ENCODE peak calls at places on chromosomes 6 and 20, in six cellular contexts. W is Panc1; T is stomach; U is CD8-positive, alpha-beta memory T cell; Y is neural progenitor cell; K is ovary. B is an unnamed sample.

GRCh38 chr20:5714261-5715041 is 35.8 kb upstream of the SHLD1 start:
- DNase-seq in W (no peak), U (peak; percentile 92), Y (peak; percentile 28), K (no peak), T (no peak), B (peak; percentile 90)

GRCh38 chr20:36572701-36573102 is 695 bp upstream of the TGIF2 start:
- DNase-seq in Y (peak; percentile 64), W (no peak), T (peak; percentile 36), K (no peak), U (peak; percentile 82), B (peak; percentile 66)

GRCh38 chr20:49118307-49118706 is 69.8 kb downstream of the STAU1 start:
- DNase-seq in U (no peak), K (no peak), W (no peak), Y (no peak), T (no peak), B (no peak)

GRCh38 chr6:107849325-107849724 is 25.2 kb upstream of the SCML4 start:
- DNase-seq in T (no peak), U (no peak), K (no peak), W (no peak), Y (no peak), B (no peak)

GRCh38 chr20:34995696-34996095 is 40.0 kb downstream of the MYH7B start:
- DNase-seq in T (no peak), Y (no peak), U (no peak), K (no peak), W (no peak), B (no peak)

GRCh38 chr20:31712564-31713311 is 9.9 kb downstream of the BCL2L1 start:
- DNase-seq in W (no peak), K (peak; percentile 42), T (peak; percentile 92), U (no peak), Y (peak; percentile 94), B (no peak)

GRCh38 chr6:22956029-22956715 is 386.8 kb downstream of the HDGFL1 start:
- DNase-seq in U (no peak), W (no peak), T (no peak), Y (no peak), K (no peak), B (no peak)

GRCh38 chr6:113185299-113185698 is 671.8 kb upstream of the MARCKS start:
- DNase-seq in T (no peak), U (no peak), W (no peak), Y (no peak), K (no peak), B (no peak)

GRCh38 chr6:169160855-169161560 is 92.6 kb downstream of the THBS2 start:
- DNase-seq in T (no peak), K (no peak), Y (no peak), U (no peak), W (no peak), B (no peak)

GRCh38 chr20:62411479-62412193 is 4.6 kb upstream of the CABLES2 start:
- DNase-seq in T (peak; percentile 43), U (no peak), Y (no peak), W (no peak), K (no peak), B (no peak)

GRCh38 chr6:72042088-72042487 is 155.7 kb downstream of the RIMS1 start:
- DNase-seq in Y (peak; percentile 9), T (no peak), U (no peak), W (peak; percentile 7), K (no peak), B (no peak)

GRCh38 chr20:33814238-33814712 is 3.1 kb downstream of the CHMP4B start:
- DNase-seq in K (no peak), U (no peak), Y (no peak), W (no peak), T (no peak), B (no peak)

GRCh38 chr6:25489399-25489798 is 162.6 kb upstream of the SCGN start:
- DNase-seq in U (no peak), K (no peak), W (no peak), Y (no peak), T (no peak), B (no peak)

GRCh38 chr6:70312165-70312564 is 9.3 kb upstream of the COL9A1 start:
- DNase-seq in K (no peak), U (no peak), T (no peak), Y (no peak), W (no peak), B (no peak)

GRCh38 chr20:39282619-39283092 is 320.5 kb downstream of the DHX35 start:
- DNase-seq in W (no peak), U (no peak), Y (peak; percentile 34), T (no peak), K (no peak), B (no peak)

GRCh38 chr6:98292812-98293211 is 541.6 kb upstream of the POU3F2 start:
- DNase-seq in W (no peak), Y (no peak), U (no peak), T (no peak), K (no peak), B (no peak)

GRCh38 chr6:98286620-98287019 is 547.8 kb upstream of the POU3F2 start:
- DNase-seq in W (no peak), K (no peak), T (no peak), U (no peak), Y (no peak), B (no peak)

DNA sequence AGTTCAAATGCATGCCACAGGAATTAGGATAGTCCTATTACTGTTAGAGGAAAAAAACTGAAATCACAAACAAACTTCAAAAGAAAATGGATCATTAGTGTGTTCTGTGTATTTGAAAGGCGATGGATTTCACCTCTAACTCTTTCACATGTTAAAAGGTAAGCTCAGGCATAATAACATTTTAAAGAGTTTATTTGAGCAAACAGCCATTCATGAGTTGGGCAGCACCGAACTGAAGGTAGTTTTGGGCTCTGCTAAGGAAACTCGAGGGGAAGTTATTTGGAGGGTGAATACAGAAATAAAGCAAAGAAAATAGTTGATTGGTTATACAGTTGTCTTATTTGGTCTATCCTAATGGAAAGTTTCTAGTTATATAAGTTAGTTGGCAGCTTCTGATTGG is 546.5 kb upstream of the POU3F2 start:
- DNase-seq in Y (no peak), K (no peak), T (no peak), W (no peak), U (no peak), B (no peak)
- H3K4me3 ChIP-seq in Y (no peak overlapping the region), K (no peak overlapping the region), T (no peak overlapping the region), W (no peak overlapping the region), U (no peak overlapping the region), B (no peak overlapping the region)

DNA sequence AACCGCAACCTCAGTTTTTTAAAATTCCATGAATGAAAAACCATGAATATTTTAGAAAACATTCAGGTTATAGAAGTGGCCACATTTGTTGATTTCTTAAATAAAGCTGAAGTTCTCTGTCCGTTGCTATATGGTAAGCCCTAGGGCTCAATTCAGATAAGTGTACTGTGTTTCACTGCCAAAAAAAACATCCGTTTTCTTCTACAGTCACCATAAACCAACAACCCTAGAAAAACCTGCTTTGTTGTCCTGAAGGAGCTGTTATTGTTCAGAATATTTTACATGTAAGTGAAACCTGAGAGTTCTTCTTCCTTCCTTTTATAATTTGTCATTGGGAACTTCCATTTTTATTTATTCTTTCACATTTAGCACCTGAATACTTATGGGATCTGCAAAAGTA is 274.1 kb downstream of the TFAP2A start:
- DNase-seq in U (no peak), K (no peak), Y (no peak), T (no peak), W (no peak), B (no peak)
- H3K36me3 ChIP-seq in U (no peaks in the 10 kb centered on the region), K (no peaks in the 10 kb centered on the region), Y (no peaks in the 10 kb centered on the region), T (no peaks in the 10 kb centered on the region), W (no peaks in the 10 kb centered on the region), B (no peaks in the 10 kb centered on the region)

DNA sequence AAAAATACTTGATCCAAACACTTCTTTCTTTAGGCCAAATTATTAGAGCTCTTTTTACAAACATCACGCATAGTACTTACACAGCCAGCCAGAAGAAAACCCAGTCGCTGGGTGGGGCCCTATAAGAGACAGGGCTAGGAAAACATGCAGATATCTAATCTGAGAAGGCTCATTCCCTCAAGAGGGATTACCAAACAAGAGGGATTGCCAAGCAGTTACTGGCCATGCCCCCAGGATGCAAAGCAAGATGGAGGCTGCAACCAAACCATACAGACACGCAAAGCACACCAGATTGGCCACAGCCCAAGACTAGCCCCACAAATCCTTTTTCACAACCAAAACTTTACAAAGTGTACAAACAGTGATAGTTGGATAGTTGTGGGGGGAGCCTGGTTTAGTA is 1235.4 kb upstream of the GJE1 start:
- DNase-seq in T (no peak), K (no peak), U (no peak), W (no peak), Y (no peak), B (no peak)
- H3K9me3 ChIP-seq in T (peaks cover 9% of the 10 kb centered on the region), K (no peaks in the 10 kb centered on the region), U (no peaks in the 10 kb centered on the region), W (peaks cover 15% of the 10 kb centered on the region), Y (no peaks in the 10 kb centered on the region), B (no peaks in the 10 kb centered on the region)

DNA sequence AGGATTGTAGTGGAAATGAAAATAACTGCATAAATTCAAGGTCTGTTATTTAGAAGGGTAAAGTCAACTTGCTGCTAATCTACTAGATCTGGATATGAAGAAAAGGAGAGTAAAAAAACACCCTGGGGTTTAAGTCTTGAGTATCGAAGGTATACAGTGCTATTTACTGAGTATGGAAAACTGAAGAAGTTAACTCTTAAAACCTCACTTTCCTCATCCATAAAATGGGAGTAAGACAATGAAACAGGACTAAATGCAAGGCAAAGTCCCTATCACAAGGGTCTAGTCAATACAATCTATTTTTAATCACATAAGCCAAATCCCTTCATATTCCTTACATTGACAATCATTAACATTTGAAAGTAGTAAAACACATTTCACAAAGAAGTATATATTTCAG is 2.2 kb downstream of the FBXO5 start:
- DNase-seq in K (no peak), U (no peak), T (no peak), W (no peak), Y (no peak), B (no peak)
- H3K4me3 ChIP-seq in K (no peak overlapping the region), U (no peak overlapping the region), T (no peak overlapping the region), W (peak overlapping the region; percentile 69), Y (peak overlapping the region; percentile 100), B (no peak overlapping the region)

GRCh38 chr6:73637404-73637803 is 16.4 kb downstream of the SLC17A5 start:
- DNase-seq in K (no peak), Y (no peak), T (no peak), W (no peak), U (no peak), B (no peak)

GRCh38 chr6:73636048-73636447 is 17.7 kb downstream of the SLC17A5 start:
- DNase-seq in K (no peak), U (no peak), W (no peak), T (no peak), Y (no peak), B (no peak)

GRCh38 chr6:73632346-73632745 is 21.4 kb downstream of the SLC17A5 start:
- DNase-seq in Y (no peak), T (no peak), W (no peak), K (no peak), U (no peak), B (no peak)

GRCh38 chr6:73630401-73630800 is 23.4 kb downstream of the SLC17A5 start:
- DNase-seq in T (no peak), Y (peak; percentile 3), K (no peak), W (no peak), U (no peak), B (no peak)

DNA sequence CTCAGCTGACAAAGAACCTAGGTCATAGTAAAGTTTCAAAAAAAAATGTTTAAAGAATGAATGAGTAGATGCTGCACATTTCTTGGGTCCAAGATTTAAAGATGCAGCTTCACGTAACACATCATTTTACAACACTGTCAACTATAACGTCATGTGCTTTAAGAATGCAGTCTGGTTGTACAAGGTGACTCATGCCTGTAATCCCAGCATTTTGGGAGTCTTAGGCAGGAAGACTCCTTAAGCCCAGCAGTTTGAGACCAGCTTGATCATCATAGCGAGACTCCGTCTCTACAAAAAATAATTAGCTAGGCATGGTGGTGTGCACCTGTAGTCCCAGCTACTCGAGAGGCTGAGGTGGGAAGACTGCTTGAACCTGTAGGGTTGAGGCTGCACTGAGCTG is 21.9 kb downstream of the SLC17A5 start:
- DNase-seq in U (no peak), K (no peak), T (no peak), Y (no peak), W (no peak), B (no peak)
- H3K36me3 ChIP-seq in U (no peaks in the 10 kb centered on the region), K (no peaks in the 10 kb centered on the region), T (peaks cover 95% of the 10 kb centered on the region), Y (no peaks in the 10 kb centered on the region), W (peaks cover 3% of the 10 kb centered on the region), B (peaks cover 18% of the 10 kb centered on the region)